ENCODE peak calls at places on chromosome 11, in four cellular contexts. E, F, U and V are unnamed samples.

GRCh38 chr11:122649133-122649532 is 6.4 kb upstream of the UBASH3B start:
- DNase-seq in E (no peak), F (no peak), U (no peak), V (no peak)

GRCh38 chr11:121366970-121367369 is 74.4 kb downstream of the SC5D start:
- DNase-seq in U (no peak), E (no peak), F (no peak), V (no peak)

GRCh38 chr11:59437770-59438169 is 1.5 kb downstream of the OR5A1 start:
- DNase-seq in F (no peak), U (no peak), E (no peak), V (no peak)

GRCh38 chr11:128336203-128336602 is 251.2 kb downstream of the ETS1 start:
- DNase-seq in F (peak; percentile 78), U (no peak), E (peak; percentile 96), V (peak; percentile 49)

GRCh38 chr11:16787035-16787744 is 48.7 kb downstream of the C11orf58 start:
- DNase-seq in F (no peak), E (peak; percentile 68), U (no peak), V (no peak)

GRCh38 chr11:93585758-93586157 is 42.6 kb upstream of the SMCO4 start:
- DNase-seq in F (peak; percentile 71), E (no peak), U (no peak), V (peak; percentile 80)

GRCh38 chr11:41446566-41446965 is 12.9 kb downstream of the LRRC4C start:
- DNase-seq in F (no peak), E (no peak), U (no peak), V (no peak)

GRCh38 chr11:35622070-35622469 is 3.8 kb downstream of the FJX1 start:
- DNase-seq in E (peak; percentile 76), U (peak; percentile 59), F (no peak), V (no peak)

GRCh38 chr11:123568367-123568870 is 86.0 kb downstream of the SCN3B start:
- DNase-seq in E (no peak), F (no peak), U (no peak), V (no peak)

GRCh38 chr11:29214833-29215232 is 802.0 kb downstream of the KCNA4 start:
- DNase-seq in U (no peak), F (no peak), E (no peak), V (peak; percentile 18)

GRCh38 chr11:111259871-111260270 is 14.3 kb downstream of the POU2AF2 start:
- DNase-seq in U (no peak), F (no peak), E (no peak), V (no peak)

GRCh38 chr11:76836613-76837291 is 24.0 kb upstream of the ACER3 start:
- DNase-seq in F (no peak), U (no peak), E (no peak), V (no peak)

GRCh38 chr11:134361241-134361640 is 29.5 kb downstream of the GLB1L2 start:
- DNase-seq in U (no peak), E (no peak), F (no peak), V (no peak)

GRCh38 chr11:108854366-108854765 is 189.5 kb downstream of the DDX10 start:
- DNase-seq in U (no peak), F (no peak), E (peak; percentile 77), V (no peak)

GRCh38 chr11:94864646-94865045 is 96.5 kb downstream of the AMOTL1 start:
- DNase-seq in E (no peak), U (no peak), F (no peak), V (no peak)

GRCh38 chr11:57213282-57214086 is 23.6 kb downstream of the APLNR start:
- DNase-seq in E (peak; percentile 76), F (no peak), U (no peak), V (no peak)

GRCh38 chr11:76791861-76792260 is 8.7 kb downstream of the TSKU start:
- DNase-seq in U (no peak), F (peak; percentile 53), E (no peak), V (peak; percentile 65)

GRCh38 chr11:115222863-115223530 is 281.2 kb downstream of the CADM1 start:
- DNase-seq in U (no peak), E (no peak), F (no peak), V (no peak)

GRCh38 chr11:97893612-97894011 is 1127.1 kb upstream of the CNTN5 start:
- DNase-seq in F (no peak), E (no peak), U (no peak), V (no peak)

GRCh38 chr11:66188580-66188979 is 79.9 kb upstream of the RAB1B start:
- DNase-seq in U (peak; percentile 79), F (no peak), E (peak; percentile 86), V (no peak)

GRCh38 chr11:133047036-133047800 is 485.1 kb downstream of the OPCML start:
- DNase-seq in U (no peak), E (no peak), F (no peak), V (no peak)

GRCh38 chr11:64287676-64288352 is 2.2 kb downstream of the GPR137 start:
- DNase-seq in F (no peak), E (no peak), U (no peak), V (no peak)

GRCh38 chr11:6333112-6333511 is 12.8 kb upstream of the CAVIN3 start:
- DNase-seq in F (no peak), E (no peak), U (no peak), V (peak; percentile 25)

GRCh38 chr11:124717786-124718634 is 21.7 kb upstream of the NRGN start:
- DNase-seq in F (no peak), E (peak; percentile 49), U (no peak), V (no peak)

GRCh38 chr11:75813622-75814039 is 1.4 kb upstream of the UVRAG start:
- DNase-seq in E (peak; percentile 95), U (no peak), F (no peak), V (no peak)

GRCh38 chr11:44243633-44244343 is 66.2 kb downstream of the ALX4 start:
- DNase-seq in U (peak; percentile 82), E (peak; percentile 22), F (no peak), V (no peak)

GRCh38 chr11:108618529-108618928 is 25.0 kb upstream of the EXPH5 start:
- DNase-seq in U (no peak), E (no peak), F (no peak), V (no peak)

GRCh38 chr11:61747389-61748285 is 4.8 kb upstream of the MYRF start:
- DNase-seq in U (peak; percentile 83), E (peak; percentile 70), F (peak; percentile 88), V (peak; percentile 33)

GRCh38 chr11:65645710-65646109 is 7.8 kb downstream of the SIPA1 start:
- DNase-seq in E (peak; percentile 38), F (no peak), U (no peak), V (no peak)

GRCh38 chr11:10459029-10459970 is 4.2 kb downstream of the AMPD3 start:
- DNase-seq in F (no peak), U (no peak), E (peak; percentile 42), V (no peak)

GRCh38 chr11:68396526-68396925 is 64.0 kb upstream of the PPP6R3 start:
- DNase-seq in F (no peak), U (no peak), E (no peak), V (no peak)

GRCh38 chr11:119671561-119672015 is 57.4 kb downstream of the NECTIN1 start:
- DNase-seq in F (no peak), U (no peak), E (peak; percentile 34), V (no peak)

GRCh38 chr11:19722702-19723101 is 10.1 kb downstream of the NAV2 start:
- DNase-seq in E (no peak), U (no peak), F (no peak), V (no peak)

GRCh38 chr11:2675540-2675939 is 24.3 kb downstream of the KCNQ1OT1 start:
- DNase-seq in U (peak; percentile 39), E (no peak), F (no peak), V (no peak)